ENCODE peak calls at places on chromosomes 1 and 21, in six cellular contexts. C is GM20000, F is fibroblast of lung, G is transverse colon, S is B cell, Y is lower lobe of right lung. A is an unnamed sample.

GRCh38 chr1:216750031-216750627 is 26.9 kb upstream of the ESRRG start:
- DNase-seq in Y (no peak), C (peak), G (no peak), F (peak), S (no peak), A (no peak)

GRCh38 chr1:41532206-41532975 is 47.9 kb upstream of the EDN2 start:
- DNase-seq in S (no peak), G (no peak), F (no peak), Y (peak), C (no peak), A (no peak)

GRCh38 chr1:177448652-177449351 is 278.0 kb downstream of the BRINP2 start:
- DNase-seq in F (peak), S (no peak), C (no peak), G (no peak), Y (no peak), A (no peak)

GRCh38 chr21:45420623-45421041 is 15.7 kb downstream of the COL18A1 start:
- DNase-seq in S (no peak), G (no peak), C (no peak), F (peak), Y (peak), A (no peak)

GRCh38 chr1:59076612-59077011 is 220.3 kb upstream of the FGGY start:
- DNase-seq in S (no peak), C (no peak), Y (no peak), F (no peak), G (no peak), A (no peak)

GRCh38 chr1:2146836-2147517 is 47.6 kb downstream of the FAAP20 start:
- DNase-seq in S (no peak), F (no peak), Y (no peak), C (no peak), G (no peak), A (no peak)

GRCh38 chr1:4309676-4310320 is 344.6 kb upstream of the AJAP1 start:
- DNase-seq in S (peak), C (no peak), F (no peak), G (no peak), Y (no peak), A (no peak)

GRCh38 chr1:192810253-192810880 is 1.5 kb downstream of the RGS2 start:
- DNase-seq in G (peak), Y (no peak), C (peak), F (peak), S (peak), A (no peak)

GRCh38 chr1:52111492-52111891 is 30.4 kb upstream of the ZFYVE9 start:
- DNase-seq in G (no peak), C (no peak), F (no peak), Y (no peak), S (no peak), A (no peak)

GRCh38 chr1:207282496-207283380 is 38.7 kb upstream of the CD55 start:
- DNase-seq in F (peak), Y (no peak), G (peak), S (no peak), C (no peak), A (peak)

GRCh38 chr1:30284226-30284625 is 439.2 kb downstream of the MATN1 start:
- DNase-seq in G (no peak), C (no peak), F (no peak), S (no peak), Y (no peak), A (no peak)

DNA sequence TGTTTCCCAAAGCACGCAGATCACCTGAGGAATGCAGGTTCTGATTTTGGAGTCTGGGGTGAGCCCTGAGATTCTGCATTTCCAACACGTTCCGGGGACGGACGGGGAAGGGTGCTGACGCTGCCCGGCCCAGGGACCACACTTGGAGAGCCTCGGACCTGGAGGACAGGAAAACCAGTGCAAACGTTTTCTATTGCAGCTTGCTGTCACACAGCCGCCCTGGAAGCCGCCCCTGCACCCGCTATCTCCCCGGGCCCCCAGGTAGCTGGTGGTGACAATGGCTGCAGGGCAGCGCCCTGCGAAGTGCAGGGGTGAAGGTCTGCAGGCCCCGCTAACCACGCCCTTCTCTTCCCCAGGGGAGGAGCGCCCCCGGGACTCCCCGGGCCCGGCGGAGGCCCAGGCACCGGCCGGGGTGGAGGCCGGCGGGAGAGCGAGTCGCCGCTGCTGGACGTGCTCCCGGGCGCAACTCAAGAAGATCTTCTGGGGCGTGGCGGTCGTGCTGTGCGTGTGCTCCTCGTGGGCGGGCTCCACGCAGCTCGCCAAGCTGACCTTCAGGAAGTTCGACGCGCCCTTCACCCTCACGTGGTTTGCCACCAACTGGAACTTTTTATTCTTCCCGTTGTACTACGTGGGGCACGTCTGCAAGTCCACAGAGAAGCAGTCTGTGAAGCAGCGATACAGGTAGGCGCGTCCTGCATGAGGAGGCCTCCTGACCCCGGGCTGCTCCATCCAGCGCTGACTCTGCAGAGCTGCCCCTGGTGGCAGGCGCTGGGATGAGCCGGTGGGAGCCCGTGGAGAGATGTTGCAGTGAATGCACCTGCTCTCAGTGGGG is 142.0 kb upstream of the COA6 start:
- DNase-seq in C (peak), F (no peak), G (no peak), S (no peak), Y (no peak), A (no peak)
- TF ChIP-seq CTCF in C (peak), F (no peak), G (no peak), S (no peak), Y (no peak), A (no peak)

DNA sequence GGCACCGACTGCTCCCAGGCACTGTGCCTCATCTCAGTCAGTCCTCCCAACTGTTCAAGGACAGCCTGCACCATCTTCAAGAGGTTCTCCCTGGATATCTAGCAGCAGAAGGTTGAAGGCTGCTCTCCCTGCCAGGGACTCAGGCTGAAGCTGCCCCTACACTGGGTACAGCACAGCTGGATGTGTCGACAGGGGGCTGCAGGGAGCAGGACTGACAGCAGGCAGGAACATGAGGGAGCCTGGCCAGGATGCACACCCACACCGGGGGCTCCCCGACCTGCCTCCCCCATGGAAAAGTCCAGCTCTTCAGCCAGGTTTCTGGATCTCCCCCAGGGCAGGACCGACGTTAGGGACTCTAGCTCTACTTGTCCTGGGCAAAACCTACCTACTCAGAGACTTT is 20.5 kb downstream of the SETD4 start:
- DNase-seq in F (no peak), S (no peak), G (no peak), C (no peak), Y (no peak), A (no peak)
- TF ChIP-seq CTCF in F (no peak), S (no peak), G (no peak), C (no peak), Y (no peak), A (no peak)

GRCh38 chr1:84773933-84774497 is 83.8 kb upstream of the SSX2IP start:
- DNase-seq in Y (no peak), G (no peak), F (no peak), C (no peak), S (no peak), A (no peak)

GRCh38 chr1:84776639-84777038 is 86.4 kb upstream of the SSX2IP start:
- DNase-seq in Y (no peak), F (peak), C (no peak), S (no peak), G (no peak), A (no peak)

GRCh38 chr1:84772428-84772943 is 82.2 kb upstream of the SSX2IP start:
- DNase-seq in C (peak), F (peak), G (peak), Y (peak), S (peak), A (peak)

GRCh38 chr1:84773195-84773594 is 82.9 kb upstream of the SSX2IP start:
- DNase-seq in Y (no peak), F (no peak), G (no peak), S (no peak), C (no peak), A (no peak)

DNA sequence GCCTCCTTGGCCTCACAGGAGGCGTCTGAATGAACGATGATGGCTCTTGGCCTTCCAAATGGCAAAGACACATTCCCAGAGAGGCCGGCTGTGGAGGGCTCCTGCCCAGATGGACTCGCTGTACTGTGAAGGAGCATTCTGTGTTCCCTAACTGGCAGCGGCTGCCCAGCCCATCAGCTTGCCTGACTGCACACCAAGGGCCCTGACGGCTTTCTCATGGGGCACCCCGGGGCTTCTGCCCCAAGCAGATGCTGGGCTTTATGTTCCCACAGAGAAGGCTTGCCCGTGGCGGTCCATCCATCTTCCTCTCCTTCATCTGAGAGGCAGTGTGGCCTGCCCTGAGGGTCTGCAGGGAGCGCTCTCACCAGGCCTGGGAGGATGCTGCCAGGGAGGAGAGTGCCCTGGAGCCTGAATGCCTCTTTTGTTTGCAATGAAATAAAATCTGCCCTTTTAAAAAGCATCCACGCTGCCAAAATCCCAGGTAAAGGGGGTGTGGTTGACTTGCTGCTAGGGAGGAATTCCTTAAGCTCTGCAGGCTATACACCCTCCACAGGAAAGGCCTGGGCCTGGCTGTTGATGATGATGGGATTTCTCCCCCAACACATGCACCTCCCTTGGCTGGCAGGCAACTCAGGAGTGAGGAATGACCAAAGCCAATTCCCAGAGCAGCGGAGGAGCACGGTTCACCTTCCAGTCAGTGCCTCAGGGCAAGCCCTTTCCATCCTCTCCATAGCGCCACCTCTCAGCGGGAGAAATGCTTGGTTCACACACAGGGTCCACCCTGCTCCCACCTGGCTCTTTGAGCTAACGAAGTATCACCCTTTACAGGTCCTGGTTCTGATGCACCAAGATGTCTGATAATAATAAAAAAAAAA is 84.7 kb upstream of the SSX2IP start:
- DNase-seq in G (no peak), C (no peak), Y (no peak), F (no peak), S (no peak), A (no peak)
- TF ChIP-seq CTCF in G (no peak), C (no peak), Y (no peak), F (no peak), S (no peak), A (no peak)

DNA sequence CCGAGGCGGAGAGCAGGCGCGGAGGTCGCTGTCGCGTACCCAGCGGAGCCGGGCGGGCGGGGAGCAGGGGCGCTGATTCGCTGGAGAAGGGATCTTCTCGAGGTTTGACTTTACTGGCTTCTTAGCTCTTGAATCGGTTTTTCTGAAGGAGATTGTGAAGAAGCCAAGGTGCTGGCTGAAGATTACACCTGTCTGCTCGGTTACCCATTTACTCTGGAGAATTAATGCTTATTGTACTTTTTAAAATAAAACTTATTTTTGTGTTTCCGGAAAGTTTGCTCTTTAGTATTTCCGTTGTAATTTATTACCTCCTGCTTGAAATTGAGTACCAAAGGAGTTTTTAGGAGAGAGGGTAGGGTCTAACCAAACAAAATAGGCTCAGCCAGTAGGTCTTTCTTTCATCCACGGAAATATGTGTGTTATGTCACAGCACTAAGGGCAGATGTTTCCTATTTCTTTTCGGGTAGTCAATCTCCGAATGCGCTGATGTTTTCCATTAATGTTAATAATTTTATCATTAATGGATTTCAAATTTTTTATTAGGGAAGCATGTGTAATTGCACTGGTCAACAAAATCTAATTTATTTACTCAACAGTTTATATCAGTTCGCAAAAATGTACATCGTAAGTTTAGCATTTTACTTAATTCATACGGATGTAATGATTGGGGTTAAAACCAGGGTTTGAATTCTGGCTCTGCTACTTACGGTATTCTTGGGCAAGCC is 510 bp upstream of the GNG5 start:
- DNase-seq in Y (no peak), S (no peak), C (no peak), G (no peak), F (no peak), A (no peak)
- TF ChIP-seq CTCF in Y (no peak), S (no peak), C (no peak), G (no peak), F (no peak), A (no peak)

GRCh38 chr1:224457782-224458144 is 23.2 kb upstream of the WDR26 start:
- DNase-seq in S (no peak), G (no peak), C (no peak), Y (no peak), F (no peak), A (no peak)
- TF ChIP-seq CTCF in S (peak), G (no peak), C (no peak), Y (peak), F (no peak), A (peak)

DNA sequence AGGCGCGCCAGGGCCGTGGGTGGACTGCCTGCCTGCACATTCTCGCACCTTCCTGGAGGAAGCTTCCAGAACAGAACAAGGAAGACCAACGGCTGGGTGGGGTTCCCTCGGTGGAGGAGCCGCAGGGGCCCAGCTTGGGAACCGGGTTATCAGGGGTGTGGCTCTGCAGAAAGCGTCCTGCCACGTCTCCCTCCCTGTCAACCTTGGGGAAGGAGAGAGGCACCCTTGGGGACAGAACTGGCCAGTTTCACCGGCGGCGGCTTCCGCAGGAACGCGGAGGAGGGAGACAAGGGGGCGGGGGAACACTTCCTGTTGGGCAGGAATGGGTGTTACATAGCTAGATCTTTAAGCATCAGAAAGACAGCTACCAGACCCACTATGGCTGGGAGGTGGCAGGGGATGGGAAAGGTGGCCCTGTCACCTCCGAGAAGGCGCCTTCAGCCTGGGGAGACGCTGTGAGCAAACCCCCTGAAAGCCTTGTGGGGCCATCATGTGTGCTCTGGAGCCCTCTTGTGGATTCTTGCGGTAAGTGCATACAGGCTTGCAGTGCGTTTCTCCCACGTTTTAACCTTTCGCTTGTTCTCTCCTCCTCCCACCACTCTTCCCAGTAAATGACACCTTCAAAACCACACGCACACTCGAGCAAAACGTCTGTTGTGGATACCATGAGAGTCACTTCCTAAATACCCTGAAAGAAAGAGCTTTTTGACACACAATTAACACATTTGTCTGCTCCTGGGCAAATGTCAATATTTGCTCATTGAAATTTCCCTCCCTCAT is 3.8 kb upstream of the PLEKHA6 start:
- DNase-seq in G (peak), C (peak), F (peak), Y (peak), S (peak), A (peak)
- TF ChIP-seq CTCF in G (peak), C (peak), F (peak), Y (peak), S (peak), A (peak)

GRCh38 chr1:54124906-54125305 is 27.9 kb downstream of the CDCP2 start:
- DNase-seq in Y (no peak), C (no peak), G (no peak), F (no peak), S (no peak), A (no peak)
- TF ChIP-seq CTCF in Y (no peak), C (no peak), G (no peak), F (no peak), S (no peak), A (no peak)

A was measured in activated CD8-positive, alpha-beta T cell treated with anti-CD3 and anti-CD28 coated beads for 36 hours.